ENCODE peak calls at places on chromosomes 16 and 17, in seven cellular contexts. One of them, this sample, is unnamed.
A peak's percentile ranks its signal among the peaks of the same experiment; 100 is the strongest.

GRCh38 chr16:68802190-68802589 is 41.1 kb upstream of the TANGO6 start:
- DNase-seq in aorta: no peak
- DNase-seq in psoas muscle: no peak
- DNase-seq in endothelial cell of umbilical vein: no peak
- DNase-seq in heart right ventricle: no peak
- DNase-seq in neural progenitor cell: no peak
- DNase-seq in CD8-positive, alpha-beta T cell: no peak
- DNase-seq in this sample: no peak

GRCh38 chr16:52861614-52862022 is 191.1 kb downstream of the CHD9NB start:
- DNase-seq in neural progenitor cell: peak; percentile 61
- DNase-seq in heart right ventricle: no peak
- DNase-seq in aorta: no peak
- DNase-seq in psoas muscle: no peak
- DNase-seq in CD8-positive, alpha-beta T cell: no peak
- DNase-seq in endothelial cell of umbilical vein: no peak
- DNase-seq in this sample: peak; percentile 68

GRCh38 chr16:75062135-75062943 is 54.2 kb downstream of the LDHD start:
- DNase-seq in aorta: peak; percentile 82
- DNase-seq in endothelial cell of umbilical vein: no peak
- DNase-seq in heart right ventricle: peak; percentile 61
- DNase-seq in CD8-positive, alpha-beta T cell: no peak
- DNase-seq in neural progenitor cell: no peak
- DNase-seq in psoas muscle: peak; percentile 59
- DNase-seq in this sample: no peak

GRCh38 chr17:8965394-8966168 is at the start of gene PIK3R5:
- DNase-seq in heart right ventricle: peak; percentile 24
- DNase-seq in neural progenitor cell: peak; percentile 82
- DNase-seq in CD8-positive, alpha-beta T cell: peak; percentile 90
- DNase-seq in psoas muscle: peak; percentile 66
- DNase-seq in endothelial cell of umbilical vein: no peak
- DNase-seq in aorta: peak; percentile 86
- DNase-seq in this sample: peak; percentile 67

GRCh38 chr17:41917957-41918391 is 777 bp downstream of the ACLY start:
- DNase-seq in aorta: peak; percentile 89
- DNase-seq in psoas muscle: peak; percentile 86
- DNase-seq in CD8-positive, alpha-beta T cell: peak; percentile 51
- DNase-seq in neural progenitor cell: peak; percentile 54
- DNase-seq in heart right ventricle: peak; percentile 34
- DNase-seq in endothelial cell of umbilical vein: peak; percentile 57
- DNase-seq in this sample: peak; percentile 20

GRCh38 chr16:9836118-9836736 is 346.0 kb downstream of the GRIN2A start:
- DNase-seq in endothelial cell of umbilical vein: peak; percentile 35
- DNase-seq in CD8-positive, alpha-beta T cell: no peak
- DNase-seq in neural progenitor cell: peak; percentile 68
- DNase-seq in heart right ventricle: peak; percentile 25
- DNase-seq in psoas muscle: no peak
- DNase-seq in aorta: no peak
- DNase-seq in this sample: peak; percentile 14

GRCh38 chr17:4921320-4921719 is 10.8 kb upstream of the GP1BA start:
- DNase-seq in CD8-positive, alpha-beta T cell: no peak
- DNase-seq in neural progenitor cell: no peak
- DNase-seq in endothelial cell of umbilical vein: no peak
- DNase-seq in heart right ventricle: no peak
- DNase-seq in aorta: no peak
- DNase-seq in psoas muscle: no peak
- DNase-seq in this sample: no peak

GRCh38 chr17:69711504-69711903 is 297.0 kb downstream of the MAP2K6 start:
- DNase-seq in endothelial cell of umbilical vein: no peak
- DNase-seq in neural progenitor cell: no peak
- DNase-seq in psoas muscle: no peak
- DNase-seq in aorta: no peak
- DNase-seq in CD8-positive, alpha-beta T cell: no peak
- DNase-seq in heart right ventricle: no peak
- DNase-seq in this sample: no peak

GRCh38 chr17:7261377-7262191 is 694 bp downstream of the CLDN7 start:
- DNase-seq in aorta: no peak
- DNase-seq in endothelial cell of umbilical vein: no peak
- DNase-seq in psoas muscle: no peak
- DNase-seq in heart right ventricle: no peak
- DNase-seq in CD8-positive, alpha-beta T cell: peak; percentile 34
- DNase-seq in neural progenitor cell: no peak
- DNase-seq in this sample: no peak

GRCh38 chr17:42618442-42619150 is 9.1 kb downstream of the TUBG1 start:
- DNase-seq in endothelial cell of umbilical vein: no peak
- DNase-seq in neural progenitor cell: peak; percentile 70
- DNase-seq in aorta: no peak
- DNase-seq in psoas muscle: peak; percentile 91
- DNase-seq in CD8-positive, alpha-beta T cell: no peak
- DNase-seq in heart right ventricle: peak; percentile 70
- DNase-seq in this sample: no peak

GRCh38 chr17:11668633-11669032 is 70.4 kb downstream of the DNAH9 start:
- DNase-seq in aorta: no peak
- DNase-seq in endothelial cell of umbilical vein: no peak
- DNase-seq in psoas muscle: no peak
- DNase-seq in heart right ventricle: no peak
- DNase-seq in CD8-positive, alpha-beta T cell: no peak
- DNase-seq in neural progenitor cell: peak; percentile 37
- DNase-seq in this sample: no peak
- H3K4me1 ChIP-seq in aorta: no peaks in the 10 kb centered on the region
- H3K4me1 ChIP-seq in endothelial cell of umbilical vein: no peaks in the 10 kb centered on the region
- H3K4me1 ChIP-seq in psoas muscle: no peaks in the 10 kb centered on the region
- H3K4me1 ChIP-seq in heart right ventricle: no peaks in the 10 kb centered on the region
- H3K4me1 ChIP-seq in CD8-positive, alpha-beta T cell: no peaks in the 10 kb centered on the region
- H3K4me1 ChIP-seq in neural progenitor cell: no peaks in the 10 kb centered on the region
- H3K4me1 ChIP-seq in this sample: no peaks in the 10 kb centered on the region

DNA sequence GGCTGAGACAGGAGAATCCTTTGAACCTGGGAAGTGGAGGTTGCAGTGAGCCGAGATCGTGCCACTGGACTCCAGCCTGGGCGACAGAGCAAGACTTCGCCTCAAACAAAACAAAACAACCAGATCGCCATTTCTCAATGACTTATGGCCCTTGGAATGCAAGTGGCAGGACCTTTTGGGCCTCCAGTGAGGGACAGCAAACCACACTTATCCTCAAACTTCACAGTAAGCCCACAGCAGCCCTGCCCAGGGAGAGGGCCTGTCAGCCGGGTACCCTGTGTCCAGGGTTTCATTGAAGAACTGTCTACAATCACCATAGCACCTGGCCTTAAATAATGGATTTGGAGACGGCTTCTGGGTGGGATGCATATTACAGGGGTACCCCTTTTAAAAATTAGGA is 11.7 kb downstream of the TRAF4 start:
- DNase-seq in CD8-positive, alpha-beta T cell: no peak
- DNase-seq in heart right ventricle: no peak
- DNase-seq in aorta: no peak
- DNase-seq in endothelial cell of umbilical vein: no peak
- DNase-seq in neural progenitor cell: no peak
- DNase-seq in psoas muscle: no peak
- DNase-seq in this sample: no peak
- H3K4me3 ChIP-seq in CD8-positive, alpha-beta T cell: no peak overlapping the region
- H3K4me3 ChIP-seq in heart right ventricle: no peak overlapping the region
- H3K4me3 ChIP-seq in aorta: no peak overlapping the region
- H3K4me3 ChIP-seq in endothelial cell of umbilical vein: no peak overlapping the region
- H3K4me3 ChIP-seq in neural progenitor cell: no peak overlapping the region
- H3K4me3 ChIP-seq in psoas muscle: no peak overlapping the region
- H3K4me3 ChIP-seq in this sample: no peak overlapping the region

DNA sequence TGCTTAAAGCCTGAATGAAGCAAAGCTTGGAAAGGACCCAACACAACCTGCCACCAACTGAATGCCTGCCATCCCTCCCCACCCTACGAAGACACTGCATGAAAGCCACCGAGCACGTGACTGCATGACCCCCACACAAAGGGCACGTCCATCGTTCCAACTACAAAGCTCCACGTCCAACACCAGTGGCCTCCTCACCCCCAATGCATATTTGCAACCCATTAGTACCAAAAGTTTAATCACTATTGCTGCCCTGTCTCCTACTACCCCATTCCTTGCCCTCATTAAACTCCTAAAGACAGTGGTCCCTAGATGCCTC is 43.4 kb downstream of the ANKRD11 start:
- DNase-seq in endothelial cell of umbilical vein: no peak
- DNase-seq in psoas muscle: no peak
- DNase-seq in heart right ventricle: no peak
- DNase-seq in CD8-positive, alpha-beta T cell: no peak
- DNase-seq in aorta: no peak
- DNase-seq in neural progenitor cell: no peak
- DNase-seq in this sample: no peak
- H3K4me1 ChIP-seq in endothelial cell of umbilical vein: peaks cover 37% of the 10 kb centered on the region
- H3K4me1 ChIP-seq in psoas muscle: peaks cover 76% of the 10 kb centered on the region
- H3K4me1 ChIP-seq in heart right ventricle: peaks cover 92% of the 10 kb centered on the region
- H3K4me1 ChIP-seq in CD8-positive, alpha-beta T cell: peaks cover 99% of the 10 kb centered on the region
- H3K4me1 ChIP-seq in aorta: peaks cover 8% of the 10 kb centered on the region
- H3K4me1 ChIP-seq in neural progenitor cell: peaks cover 49% of the 10 kb centered on the region
- H3K4me1 ChIP-seq in this sample: peaks cover 26% of the 10 kb centered on the region

DNA sequence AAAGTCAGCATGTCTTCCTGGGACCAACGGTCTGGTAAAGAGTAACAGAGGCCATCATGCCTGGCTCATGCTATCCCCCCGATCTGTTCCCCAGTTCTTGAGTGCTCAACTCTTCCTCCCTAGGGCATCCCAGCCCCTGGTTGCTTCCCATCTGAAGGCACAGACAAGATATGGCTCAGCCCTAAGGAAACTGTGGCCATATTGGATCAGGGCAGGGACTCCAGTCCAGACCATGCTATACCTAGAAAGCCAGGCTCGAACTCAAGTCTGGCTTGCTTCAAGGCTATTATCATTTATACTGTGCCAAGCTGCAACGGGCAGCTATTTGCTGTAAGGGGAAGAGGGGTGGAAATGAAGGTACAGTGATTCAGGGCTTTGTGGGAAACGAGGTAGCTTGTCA is 2.8 kb downstream of the UBTF start:
- DNase-seq in psoas muscle: peak; percentile 12
- DNase-seq in endothelial cell of umbilical vein: no peak
- DNase-seq in heart right ventricle: no peak
- DNase-seq in aorta: no peak
- DNase-seq in neural progenitor cell: no peak
- DNase-seq in CD8-positive, alpha-beta T cell: no peak
- DNase-seq in this sample: no peak
- H3K4me3 ChIP-seq in psoas muscle: no peak overlapping the region
- H3K4me3 ChIP-seq in endothelial cell of umbilical vein: no peak overlapping the region
- H3K4me3 ChIP-seq in heart right ventricle: no peak overlapping the region
- H3K4me3 ChIP-seq in aorta: no peak overlapping the region
- H3K4me3 ChIP-seq in neural progenitor cell: no peak overlapping the region
- H3K4me3 ChIP-seq in CD8-positive, alpha-beta T cell: peak overlapping the region; percentile 73
- H3K4me3 ChIP-seq in this sample: peak overlapping the region; percentile 54

GRCh38 chr17:38705803-38706624 is 941 bp downstream of the MLLT6 start:
- DNase-seq in neural progenitor cell: peak; percentile 62
- DNase-seq in psoas muscle: peak; percentile 79
- DNase-seq in heart right ventricle: peak; percentile 83
- DNase-seq in endothelial cell of umbilical vein: peak; percentile 27
- DNase-seq in CD8-positive, alpha-beta T cell: peak; percentile 38
- DNase-seq in aorta: peak; percentile 87
- DNase-seq in this sample: peak; percentile 84
- H3K4me1 ChIP-seq in neural progenitor cell: peaks cover 20% of the 10 kb centered on the region
- H3K4me1 ChIP-seq in psoas muscle: peaks cover 56% of the 10 kb centered on the region
- H3K4me1 ChIP-seq in heart right ventricle: peaks cover 52% of the 10 kb centered on the region
- H3K4me1 ChIP-seq in endothelial cell of umbilical vein: peaks cover 40% of the 10 kb centered on the region
- H3K4me1 ChIP-seq in CD8-positive, alpha-beta T cell: peaks cover 47% of the 10 kb centered on the region
- H3K4me1 ChIP-seq in aorta: peaks cover 3% of the 10 kb centered on the region
- H3K4me1 ChIP-seq in this sample: peaks cover 3% of the 10 kb centered on the region

This sample was measured in HAP-1.